ENCODE peak calls at places on chromosomes 12 and 14, in ten cellular contexts. C, Y, W, P, J, K, G, A, T and I are unnamed samples. For H3K9me3, the result is how much of the 10 kb centered on the place peaks cover.

GRCh38 chr14:68460541-68460940 is 332.3 kb downstream of the ZFP36L1 start:
- DNase-seq in W (no peak), A (no peak), Y (no peak), J (no peak), T (no peak), K (no peak), G (no peak), P (no peak), C (peak), I (no peak)

GRCh38 chr12:124488520-124488919 is 78.9 kb downstream of the NCOR2 start:
- DNase-seq in J (no peak), P (peak), W (no peak), T (no peak), Y (no peak), C (no peak), G (no peak), K (no peak), A (no peak), I (peak)

GRCh38 chr12:46677749-46678148 is 148.0 kb downstream of the SLC38A4 start:
- DNase-seq in Y (no peak), J (no peak), C (no peak), P (no peak), K (no peak), T (no peak), W (peak), A (peak), G (no peak), I (no peak)

GRCh38 chr12:63805704-63806672 is 26.3 kb downstream of the RXYLT1 start:
- DNase-seq in Y (no peak), K (no peak), C (no peak), T (no peak), P (peak), W (peak), G (peak), A (no peak), J (no peak), I (no peak)

GRCh38 chr14:39426605-39427004 is 5.6 kb downstream of the FBXO33 start:
- DNase-seq in K (no peak), C (no peak), Y (no peak), T (no peak), J (no peak), A (peak), P (no peak), G (no peak), W (peak), I (no peak)

GRCh38 chr14:75126679-75127473 is at the start of gene NEK9:
- DNase-seq in T (peak), P (peak), G (peak), A (peak), Y (peak), K (no peak), C (peak), J (peak), W (peak), I (peak)

GRCh38 chr12:106645074-106645421 is 62.2 kb downstream of the RFX4 start:
- DNase-seq in W (peak), T (no peak), G (peak), J (no peak), A (no peak), P (peak), Y (no peak), K (no peak), C (no peak), I (peak)

GRCh38 chr14:70317969-70318634 is 41.4 kb downstream of the COX16 start:
- DNase-seq in J (no peak), K (peak), T (no peak), W (peak), G (peak), C (no peak), P (peak), A (peak), Y (no peak), I (no peak)

GRCh38 chr14:91897121-91897701 is 29.9 kb upstream of the TC2N start:
- DNase-seq in C (peak), T (no peak), J (no peak), K (no peak), W (peak), P (peak), A (peak), Y (no peak), G (peak), I (peak)

GRCh38 chr14:28023853-28024252 is 742.7 kb upstream of the FOXG1 start:
- DNase-seq in A (no peak), P (no peak), T (no peak), W (no peak), K (no peak), C (no peak), G (no peak), J (no peak), Y (no peak), I (no peak)

GRCh38 chr12:15819644-15820437 is 30.7 kb upstream of the EPS8 start:
- DNase-seq in G (no peak), T (no peak), P (no peak), W (no peak), A (no peak), Y (no peak), K (no peak), J (no peak), C (no peak), I (no peak)

GRCh38 chr14:57435923-57436322 is 45.5 kb downstream of the NAA30 start:
- DNase-seq in Y (no peak), T (no peak), A (no peak), C (no peak), P (no peak), W (no peak), J (no peak), G (no peak), K (no peak), I (no peak)

GRCh38 chr12:122895757-122896636 is at the start of gene VPS37B:
- DNase-seq in K (no peak), A (peak), W (peak), C (peak), J (peak), P (peak), G (peak), Y (peak), T (peak), I (peak)

GRCh38 chr14:99318091-99318958 is 46.3 kb upstream of the BCL11B start:
- DNase-seq in P (no peak), G (peak), C (no peak), W (no peak), J (no peak), K (no peak), Y (peak), T (no peak), A (no peak), I (no peak)

GRCh38 chr14:68961781-68962584 is 17.1 kb downstream of the ACTN1 start:
- DNase-seq in T (no peak), J (peak), Y (no peak), G (no peak), W (peak), P (no peak), K (no peak), C (peak), A (peak), I (no peak)

GRCh38 chr12:119011231-119011630 is 29.9 kb downstream of the SRRM4 start:
- DNase-seq in W (no peak), A (no peak), K (no peak), J (no peak), Y (no peak), C (no peak), G (no peak), P (no peak), T (no peak), I (no peak)

GRCh38 chr12:14072952-14073351 is 91.5 kb upstream of the GRIN2B start:
- DNase-seq in W (no peak), P (no peak), C (no peak), K (no peak), G (no peak), J (no peak), T (no peak), Y (no peak), A (no peak), I (no peak)

GRCh38 chr12:97650242-97650641 is 187.6 kb downstream of the RMST start:
- DNase-seq in J (no peak), A (no peak), Y (no peak), C (no peak), K (no peak), G (no peak), W (peak), P (no peak), T (no peak), I (no peak)

GRCh38 chr14:72632727-72633126 is 261.2 kb downstream of the DPF3 start:
- DNase-seq in P (no peak), G (no peak), T (no peak), J (no peak), K (no peak), W (no peak), Y (no peak), C (no peak), A (no peak), I (no peak)

GRCh38 chr12:54173066-54173726 is 15.6 kb downstream of the SMUG1 start:
- DNase-seq in C (no peak), T (no peak), W (peak), K (no peak), J (no peak), P (no peak), Y (peak), G (peak), A (peak), I (peak)

GRCh38 chr12:41967668-41968649 is 176.7 kb downstream of the GXYLT1 start:
- DNase-seq in Y (no peak), K (no peak), C (no peak), T (no peak), J (no peak), W (peak), G (no peak), P (no peak), A (peak), I (no peak)

GRCh38 chr12:100668939-100669536 is 95.6 kb downstream of the GAS2L3 start:
- DNase-seq in J (peak), C (no peak), Y (peak), P (peak), A (peak), G (peak), T (no peak), K (peak), W (peak), I (peak)

GRCh38 chr12:88865537-88865936 is 285.3 kb upstream of the KITLG start:
- DNase-seq in J (no peak), T (no peak), G (no peak), Y (no peak), C (no peak), K (no peak), W (no peak), A (no peak), P (no peak), I (no peak)

GRCh38 chr14:59331217-59331616 is 134.0 kb downstream of the GPR135 start:
- DNase-seq in C (no peak), A (no peak), P (no peak), G (no peak), W (no peak), T (no peak), Y (no peak), K (no peak), J (no peak), I (no peak)

GRCh38 chr14:59332727-59333126 is 132.5 kb downstream of the GPR135 start:
- DNase-seq in P (no peak), C (no peak), J (no peak), K (peak), A (peak), Y (no peak), W (peak), G (no peak), T (no peak), I (no peak)

GRCh38 chr14:59333235-59333634 is 131.9 kb downstream of the GPR135 start:
- DNase-seq in C (no peak), W (no peak), G (no peak), Y (no peak), A (peak), J (no peak), P (no peak), K (no peak), T (no peak), I (no peak)

GRCh38 chr14:59336078-59336477 is 129.1 kb downstream of the GPR135 start:
- DNase-seq in W (no peak), J (no peak), T (no peak), K (no peak), Y (no peak), A (no peak), G (no peak), C (no peak), P (no peak), I (no peak)

GRCh38 chr14:59333668-59334067 is 131.5 kb downstream of the GPR135 start:
- DNase-seq in W (no peak), T (no peak), Y (no peak), C (no peak), A (peak), J (no peak), P (no peak), G (no peak), K (peak), I (peak)
- H3K9me3 ChIP-seq in W (under half), T (under half), Y (under half), C (under half), A (under half), J (under half), P (under half), G (under half), K (under half), I (under half)

DNA sequence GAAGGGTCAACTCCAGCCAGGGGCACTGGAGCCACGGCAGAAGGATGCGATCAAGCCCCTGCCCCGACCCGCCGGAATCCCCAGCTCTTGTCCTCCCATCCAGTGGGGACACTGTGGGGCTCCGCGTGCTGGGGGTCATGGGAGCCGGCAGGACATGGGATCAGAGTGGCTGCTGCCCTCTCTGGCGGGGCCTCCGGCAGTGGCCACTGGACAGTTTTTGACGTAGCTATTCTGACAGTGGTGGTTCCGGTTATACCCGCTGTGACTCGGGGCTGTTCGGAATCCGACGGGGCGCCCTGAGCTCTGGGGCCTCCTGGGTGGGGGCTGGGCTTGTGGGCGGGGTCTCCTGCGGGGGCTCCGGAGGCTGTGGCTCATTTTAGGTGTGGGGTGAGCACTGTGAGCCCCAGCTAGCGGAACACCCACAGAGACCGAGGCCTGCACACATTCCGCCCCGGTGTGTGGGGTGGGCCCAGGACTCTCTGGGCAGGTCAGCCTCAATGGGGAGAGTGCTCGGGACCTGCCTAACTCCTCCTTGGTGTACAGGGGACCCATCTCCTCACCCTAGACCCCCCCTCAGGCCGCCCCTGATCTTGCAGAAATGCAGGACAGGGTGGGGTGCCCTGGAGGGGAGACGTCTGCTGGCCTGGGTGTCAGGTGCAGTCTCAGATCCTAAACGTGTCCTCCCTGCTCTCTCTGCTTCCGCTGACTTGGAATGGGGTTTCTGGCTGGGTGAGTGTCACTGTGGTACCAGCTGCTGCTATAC is 374.2 kb downstream of the TMEM121 start:
- DNase-seq in J (no peak), C (no peak), W (no peak), A (no peak), K (no peak), T (no peak), G (no peak), P (no peak), Y (no peak), I (no peak)
- H3K9me3 ChIP-seq in J (under half), C (under half), W (under half), A (under half), K (half or more), T (under half), G (under half), P (under half), Y (under half), I (under half)

GRCh38 chr12:115506822-115507629 is 770.5 kb downstream of the MED13L start:
- DNase-seq in A (no peak), P (no peak), C (no peak), J (no peak), K (no peak), Y (no peak), T (no peak), W (peak), G (peak), I (no peak)
- H3K9me3 ChIP-seq in A (under half), P (under half), C (under half), J (under half), K (under half), Y (under half), T (under half), W (under half), G (under half), I (under half)

DNA sequence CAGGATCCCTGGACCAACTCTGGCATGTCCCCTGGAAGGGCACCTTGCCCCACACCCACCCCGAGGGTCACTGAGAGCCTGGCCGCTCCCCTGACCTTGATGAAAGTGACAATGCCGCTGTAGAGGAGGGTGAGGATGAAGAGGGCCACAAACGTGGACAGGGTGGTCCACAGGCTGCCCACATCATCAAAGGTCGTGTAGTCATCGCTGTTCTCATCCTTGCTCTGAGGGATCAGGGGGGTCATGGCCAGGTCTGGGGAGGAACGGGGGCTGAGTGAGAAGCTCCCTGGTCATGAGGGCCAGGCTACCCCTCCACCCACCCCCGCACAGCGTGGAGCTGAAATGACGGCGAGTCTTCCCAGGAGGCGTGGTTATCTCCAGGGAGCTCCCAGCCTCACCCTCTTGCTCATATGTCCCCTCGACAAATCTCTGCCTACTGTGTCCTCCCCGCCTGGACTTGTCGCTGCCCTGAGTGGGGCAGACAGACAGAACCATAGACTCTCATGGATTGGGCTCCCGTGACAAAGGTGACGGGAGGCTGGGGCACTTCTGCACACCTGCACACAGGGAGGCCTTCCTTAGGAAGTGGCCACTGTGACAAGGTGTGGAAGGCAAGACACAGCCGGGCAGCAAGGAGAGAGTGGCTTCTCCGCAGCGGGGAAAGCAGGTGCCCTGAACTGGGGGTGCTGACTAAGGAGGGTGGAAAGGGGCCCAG is 311.1 kb downstream of the TMEM121 start:
- DNase-seq in W (no peak), P (no peak), K (no peak), A (no peak), C (peak), J (no peak), Y (peak), G (no peak), T (no peak), I (no peak)
- H3K9me3 ChIP-seq in W (under half), P (under half), K (half or more), A (under half), C (under half), J (under half), Y (under half), G (under half), T (under half), I (under half)

DNA sequence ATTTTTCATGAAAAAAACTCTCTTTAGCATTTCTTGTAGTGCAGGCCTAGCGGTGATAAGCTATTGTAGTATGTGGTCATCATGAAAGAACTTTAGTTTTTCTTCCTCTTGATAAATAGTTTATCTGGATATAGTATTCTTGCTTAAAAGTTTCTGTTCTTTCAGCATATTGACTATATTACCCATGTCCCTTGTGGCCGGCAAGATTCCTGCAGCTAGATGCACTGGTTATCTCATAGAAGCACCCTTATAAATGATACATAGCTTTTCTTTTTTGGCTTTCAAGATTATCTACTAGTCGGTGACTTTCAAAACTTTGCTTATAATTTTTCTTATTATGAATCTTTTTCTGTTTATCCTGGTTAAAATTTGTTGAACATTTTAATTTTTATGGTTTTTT is 234.8 kb downstream of the ALG10 start:
- DNase-seq in W (peak), T (no peak), C (no peak), J (no peak), G (no peak), P (no peak), A (no peak), K (no peak), Y (no peak), I (no peak)
- H3K9me3 ChIP-seq in W (under half), T (under half), C (under half), J (under half), G (under half), P (under half), A (under half), K (under half), Y (under half), I (under half)